ENCODE peak calls at places on chromosomes 16 and 17, in nine cellular contexts. One of them, this sample, is unnamed. For H3K4me1, the result is how much of the 10 kb centered on the place peaks cover.

GRCh38 chr16:47063011-47063724 is 80.6 kb downstream of the NETO2 start:
- DNase-seq in stomach: no peak
- DNase-seq in mammary epithelial cell: no peak
- DNase-seq in uterus: no peak
- DNase-seq in lower lobe of right lung: no peak
- DNase-seq in adrenal gland: peak
- DNase-seq in CD4-positive, CD25-positive, alpha-beta regulatory T cell: no peak
- DNase-seq in psoas muscle: no peak
- DNase-seq in mesendoderm: no peak
- DNase-seq in this sample: no peak

GRCh38 chr17:9002610-9003354 is 18.5 kb upstream of the NTN1 start:
- DNase-seq in psoas muscle: no peak
- DNase-seq in stomach: no peak
- DNase-seq in mesendoderm: peak
- DNase-seq in lower lobe of right lung: no peak
- DNase-seq in uterus: peak
- DNase-seq in CD4-positive, CD25-positive, alpha-beta regulatory T cell: no peak
- DNase-seq in mammary epithelial cell: peak
- DNase-seq in adrenal gland: peak
- DNase-seq in this sample: no peak

GRCh38 chr16:3861808-3862451 is 18.6 kb downstream of the CREBBP start:
- DNase-seq in stomach: no peak
- DNase-seq in mesendoderm: peak
- DNase-seq in lower lobe of right lung: no peak
- DNase-seq in psoas muscle: no peak
- DNase-seq in CD4-positive, CD25-positive, alpha-beta regulatory T cell: no peak
- DNase-seq in mammary epithelial cell: no peak
- DNase-seq in uterus: no peak
- DNase-seq in adrenal gland: no peak
- DNase-seq in this sample: no peak

GRCh38 chr17:10092595-10092994 is 105.8 kb downstream of the GAS7 start:
- DNase-seq in uterus: no peak
- DNase-seq in CD4-positive, CD25-positive, alpha-beta regulatory T cell: no peak
- DNase-seq in lower lobe of right lung: no peak
- DNase-seq in mesendoderm: no peak
- DNase-seq in psoas muscle: no peak
- DNase-seq in mammary epithelial cell: no peak
- DNase-seq in stomach: no peak
- DNase-seq in adrenal gland: peak
- DNase-seq in this sample: no peak

GRCh38 chr17:8696951-8697745 is 47.5 kb downstream of the CCDC42 start:
- DNase-seq in CD4-positive, CD25-positive, alpha-beta regulatory T cell: no peak
- DNase-seq in adrenal gland: peak
- DNase-seq in stomach: no peak
- DNase-seq in mesendoderm: peak
- DNase-seq in uterus: peak
- DNase-seq in lower lobe of right lung: no peak
- DNase-seq in psoas muscle: no peak
- DNase-seq in mammary epithelial cell: no peak
- DNase-seq in this sample: no peak

GRCh38 chr17:75105269-75106080 is 4.3 kb upstream of the ARMC7 start:
- DNase-seq in mammary epithelial cell: no peak
- DNase-seq in adrenal gland: peak
- DNase-seq in psoas muscle: peak
- DNase-seq in CD4-positive, CD25-positive, alpha-beta regulatory T cell: no peak
- DNase-seq in lower lobe of right lung: peak
- DNase-seq in mesendoderm: peak
- DNase-seq in stomach: peak
- DNase-seq in uterus: no peak
- DNase-seq in this sample: no peak

GRCh38 chr16:11315499-11315898 is 29.8 kb upstream of the RMI2 start:
- DNase-seq in uterus: no peak
- DNase-seq in stomach: no peak
- DNase-seq in CD4-positive, CD25-positive, alpha-beta regulatory T cell: no peak
- DNase-seq in lower lobe of right lung: no peak
- DNase-seq in psoas muscle: no peak
- DNase-seq in mammary epithelial cell: no peak
- DNase-seq in adrenal gland: no peak
- DNase-seq in mesendoderm: peak
- DNase-seq in this sample: no peak

GRCh38 chr17:56441331-56441730 is 152.2 kb upstream of the NOG start:
- DNase-seq in adrenal gland: no peak
- DNase-seq in mesendoderm: peak
- DNase-seq in stomach: no peak
- DNase-seq in psoas muscle: no peak
- DNase-seq in uterus: no peak
- DNase-seq in mammary epithelial cell: peak
- DNase-seq in lower lobe of right lung: no peak
- DNase-seq in CD4-positive, CD25-positive, alpha-beta regulatory T cell: no peak
- DNase-seq in this sample: no peak

GRCh38 chr17:48023408-48024148 is 14.0 kb downstream of the COPZ2 start:
- DNase-seq in mesendoderm: peak
- DNase-seq in stomach: peak
- DNase-seq in lower lobe of right lung: peak
- DNase-seq in psoas muscle: peak
- DNase-seq in CD4-positive, CD25-positive, alpha-beta regulatory T cell: peak
- DNase-seq in adrenal gland: peak
- DNase-seq in uterus: peak
- DNase-seq in mammary epithelial cell: peak
- DNase-seq in this sample: peak

GRCh38 chr16:82671743-82672142 is 45.0 kb downstream of the CDH13 start:
- DNase-seq in mammary epithelial cell: no peak
- DNase-seq in uterus: no peak
- DNase-seq in stomach: no peak
- DNase-seq in psoas muscle: no peak
- DNase-seq in lower lobe of right lung: no peak
- DNase-seq in mesendoderm: peak
- DNase-seq in adrenal gland: no peak
- DNase-seq in CD4-positive, CD25-positive, alpha-beta regulatory T cell: no peak
- DNase-seq in this sample: no peak

GRCh38 chr17:1606352-1606985 is 22.2 kb downstream of the SLC43A2 start:
- DNase-seq in mesendoderm: no peak
- DNase-seq in lower lobe of right lung: no peak
- DNase-seq in uterus: no peak
- DNase-seq in CD4-positive, CD25-positive, alpha-beta regulatory T cell: no peak
- DNase-seq in stomach: no peak
- DNase-seq in mammary epithelial cell: no peak
- DNase-seq in psoas muscle: no peak
- DNase-seq in adrenal gland: no peak
- DNase-seq in this sample: no peak

GRCh38 chr17:73191443-73192218 is 1.2 kb upstream of the COG1 start:
- DNase-seq in psoas muscle: peak
- DNase-seq in lower lobe of right lung: peak
- DNase-seq in stomach: peak
- DNase-seq in CD4-positive, CD25-positive, alpha-beta regulatory T cell: peak
- DNase-seq in adrenal gland: peak
- DNase-seq in uterus: peak
- DNase-seq in mammary epithelial cell: peak
- DNase-seq in mesendoderm: peak
- DNase-seq in this sample: peak
- H3K4me1 ChIP-seq in psoas muscle: under half
- H3K4me1 ChIP-seq in lower lobe of right lung: under half
- H3K4me1 ChIP-seq in stomach: half or more
- H3K4me1 ChIP-seq in CD4-positive, CD25-positive, alpha-beta regulatory T cell: under half
- H3K4me1 ChIP-seq in adrenal gland: under half
- H3K4me1 ChIP-seq in uterus: under half
- H3K4me1 ChIP-seq in mammary epithelial cell: under half
- H3K4me1 ChIP-seq in mesendoderm: under half
- H3K4me1 ChIP-seq in this sample: under half

GRCh38 chr17:77479372-77479781 is 338.6 kb downstream of the SEC14L1 start:
- DNase-seq in psoas muscle: no peak
- DNase-seq in mammary epithelial cell: no peak
- DNase-seq in lower lobe of right lung: no peak
- DNase-seq in uterus: no peak
- DNase-seq in stomach: no peak
- DNase-seq in adrenal gland: no peak
- DNase-seq in CD4-positive, CD25-positive, alpha-beta regulatory T cell: no peak
- DNase-seq in mesendoderm: peak
- DNase-seq in this sample: no peak
- H3K4me1 ChIP-seq in psoas muscle: under half
- H3K4me1 ChIP-seq in mammary epithelial cell: half or more
- H3K4me1 ChIP-seq in lower lobe of right lung: half or more
- H3K4me1 ChIP-seq in uterus: under half
- H3K4me1 ChIP-seq in stomach: half or more
- H3K4me1 ChIP-seq in adrenal gland: half or more
- H3K4me1 ChIP-seq in CD4-positive, CD25-positive, alpha-beta regulatory T cell: half or more
- H3K4me1 ChIP-seq in mesendoderm: under half
- H3K4me1 ChIP-seq in this sample: half or more

GRCh38 chr17:78124836-78125137 is 3.8 kb downstream of the TMC6 start:
- DNase-seq in lower lobe of right lung: no peak
- DNase-seq in psoas muscle: no peak
- DNase-seq in mesendoderm: no peak
- DNase-seq in CD4-positive, CD25-positive, alpha-beta regulatory T cell: no peak
- DNase-seq in uterus: no peak
- DNase-seq in stomach: no peak
- DNase-seq in adrenal gland: no peak
- DNase-seq in mammary epithelial cell: no peak
- DNase-seq in this sample: no peak
- H3K4me1 ChIP-seq in lower lobe of right lung: half or more
- H3K4me1 ChIP-seq in psoas muscle: under half
- H3K4me1 ChIP-seq in mesendoderm: under half
- H3K4me1 ChIP-seq in CD4-positive, CD25-positive, alpha-beta regulatory T cell: half or more
- H3K4me1 ChIP-seq in uterus: under half
- H3K4me1 ChIP-seq in stomach: half or more
- H3K4me1 ChIP-seq in adrenal gland: under half
- H3K4me1 ChIP-seq in mammary epithelial cell: under half
- H3K4me1 ChIP-seq in this sample: half or more

DNA sequence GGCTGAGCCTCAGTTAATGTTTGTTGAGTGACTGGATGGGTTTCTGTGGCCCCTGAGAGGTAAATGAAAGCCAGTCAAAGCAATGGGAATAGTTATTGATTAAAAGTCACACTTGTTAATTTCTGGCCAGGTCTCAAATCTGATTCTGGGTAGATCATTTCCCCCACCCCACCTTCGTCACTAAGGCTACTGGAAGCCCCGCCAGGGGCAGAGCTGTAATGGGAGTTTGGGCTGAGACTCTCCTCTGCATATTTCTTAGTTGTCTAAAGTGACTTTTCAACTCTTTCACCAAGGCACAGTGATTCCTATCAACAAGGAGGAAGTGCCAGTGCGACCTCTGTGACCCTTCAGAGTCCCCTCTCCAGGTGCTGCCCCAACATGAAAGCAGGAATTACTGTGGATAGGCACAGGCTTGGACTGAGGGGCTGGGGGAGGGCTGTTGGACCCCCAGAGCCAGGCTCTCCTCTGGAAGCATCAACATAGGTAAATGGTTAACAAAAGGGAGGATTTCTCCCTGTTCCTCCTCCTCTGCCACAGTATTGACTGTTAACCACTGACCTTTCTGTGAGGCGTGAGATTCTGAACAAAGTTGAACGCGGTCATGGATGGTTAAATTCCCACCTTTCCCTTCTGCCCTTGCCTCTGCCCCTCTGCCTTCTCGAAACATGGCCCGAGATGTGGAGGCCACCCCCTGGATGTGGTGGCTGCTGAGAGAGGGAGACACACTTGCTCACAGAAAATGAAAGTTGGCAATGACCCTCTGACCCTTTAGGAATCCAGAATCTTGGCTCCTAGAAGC is 20.8 kb upstream of the TBX2 start:
- DNase-seq in stomach: no peak
- DNase-seq in psoas muscle: no peak
- DNase-seq in uterus: no peak
- DNase-seq in CD4-positive, CD25-positive, alpha-beta regulatory T cell: no peak
- DNase-seq in mesendoderm: no peak
- DNase-seq in mammary epithelial cell: no peak
- DNase-seq in adrenal gland: no peak
- DNase-seq in lower lobe of right lung: peak
- DNase-seq in this sample: no peak
- H3K4me1 ChIP-seq in stomach: under half
- H3K4me1 ChIP-seq in psoas muscle: under half
- H3K4me1 ChIP-seq in uterus: under half
- H3K4me1 ChIP-seq in CD4-positive, CD25-positive, alpha-beta regulatory T cell: under half
- H3K4me1 ChIP-seq in mesendoderm: under half
- H3K4me1 ChIP-seq in mammary epithelial cell: under half
- H3K4me1 ChIP-seq in adrenal gland: under half
- H3K4me1 ChIP-seq in lower lobe of right lung: under half
- H3K4me1 ChIP-seq in this sample: under half

DNA sequence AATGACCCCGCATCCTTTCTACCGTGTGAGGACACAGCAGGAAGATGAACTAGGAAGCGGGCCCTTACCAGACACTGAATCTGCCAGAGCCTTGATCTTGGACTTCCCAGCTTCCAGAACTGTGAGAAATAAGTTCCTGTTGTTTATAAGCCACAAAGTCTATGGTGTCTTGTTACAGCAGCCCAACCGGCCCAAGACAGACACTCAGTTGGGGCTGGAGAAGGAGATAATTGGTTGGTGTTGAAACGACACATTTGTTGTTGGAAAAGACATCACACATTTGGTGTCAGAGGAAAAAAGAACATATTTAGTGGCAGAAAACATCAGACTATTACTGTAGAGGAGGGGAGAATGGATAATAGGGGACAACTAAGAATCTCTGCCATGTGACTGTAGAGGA is 122.3 kb upstream of the SEC14L1 start:
- DNase-seq in CD4-positive, CD25-positive, alpha-beta regulatory T cell: no peak
- DNase-seq in psoas muscle: no peak
- DNase-seq in stomach: no peak
- DNase-seq in mammary epithelial cell: no peak
- DNase-seq in adrenal gland: no peak
- DNase-seq in mesendoderm: no peak
- DNase-seq in lower lobe of right lung: no peak
- DNase-seq in uterus: no peak
- DNase-seq in this sample: no peak
- H3K4me1 ChIP-seq in CD4-positive, CD25-positive, alpha-beta regulatory T cell: under half
- H3K4me1 ChIP-seq in psoas muscle: under half
- H3K4me1 ChIP-seq in stomach: under half
- H3K4me1 ChIP-seq in mammary epithelial cell: under half
- H3K4me1 ChIP-seq in adrenal gland: under half
- H3K4me1 ChIP-seq in mesendoderm: under half
- H3K4me1 ChIP-seq in lower lobe of right lung: under half
- H3K4me1 ChIP-seq in uterus: under half
- H3K4me1 ChIP-seq in this sample: under half

GRCh38 chr16:23857256-23857891 is 21.6 kb downstream of the PRKCB start:
- DNase-seq in stomach: no peak
- DNase-seq in mesendoderm: no peak
- DNase-seq in psoas muscle: no peak
- DNase-seq in adrenal gland: no peak
- DNase-seq in uterus: peak
- DNase-seq in CD4-positive, CD25-positive, alpha-beta regulatory T cell: no peak
- DNase-seq in mammary epithelial cell: no peak
- DNase-seq in lower lobe of right lung: no peak
- DNase-seq in this sample: no peak

GRCh38 chr16:23858496-23859062 is 22.8 kb downstream of the PRKCB start:
- DNase-seq in stomach: no peak
- DNase-seq in adrenal gland: no peak
- DNase-seq in mammary epithelial cell: peak
- DNase-seq in mesendoderm: no peak
- DNase-seq in lower lobe of right lung: no peak
- DNase-seq in psoas muscle: no peak
- DNase-seq in CD4-positive, CD25-positive, alpha-beta regulatory T cell: no peak
- DNase-seq in uterus: peak
- DNase-seq in this sample: no peak

GRCh38 chr16:23859713-23860269 is 24.0 kb downstream of the PRKCB start:
- DNase-seq in mesendoderm: no peak
- DNase-seq in uterus: no peak
- DNase-seq in stomach: no peak
- DNase-seq in lower lobe of right lung: no peak
- DNase-seq in psoas muscle: no peak
- DNase-seq in mammary epithelial cell: no peak
- DNase-seq in CD4-positive, CD25-positive, alpha-beta regulatory T cell: no peak
- DNase-seq in adrenal gland: no peak
- DNase-seq in this sample: no peak

GRCh38 chr16:23856345-23856744 is 20.6 kb downstream of the PRKCB start:
- DNase-seq in mesendoderm: no peak
- DNase-seq in uterus: no peak
- DNase-seq in lower lobe of right lung: no peak
- DNase-seq in mammary epithelial cell: no peak
- DNase-seq in adrenal gland: no peak
- DNase-seq in psoas muscle: no peak
- DNase-seq in stomach: no peak
- DNase-seq in CD4-positive, CD25-positive, alpha-beta regulatory T cell: no peak
- DNase-seq in this sample: no peak

GRCh38 chr16:23857901-23858300 is 22.1 kb downstream of the PRKCB start:
- DNase-seq in mammary epithelial cell: no peak
- DNase-seq in psoas muscle: no peak
- DNase-seq in adrenal gland: no peak
- DNase-seq in CD4-positive, CD25-positive, alpha-beta regulatory T cell: no peak
- DNase-seq in stomach: no peak
- DNase-seq in mesendoderm: no peak
- DNase-seq in lower lobe of right lung: no peak
- DNase-seq in uterus: no peak
- DNase-seq in this sample: no peak
- H3K4me1 ChIP-seq in mammary epithelial cell: under half
- H3K4me1 ChIP-seq in psoas muscle: under half
- H3K4me1 ChIP-seq in adrenal gland: under half
- H3K4me1 ChIP-seq in CD4-positive, CD25-positive, alpha-beta regulatory T cell: under half
- H3K4me1 ChIP-seq in stomach: half or more
- H3K4me1 ChIP-seq in mesendoderm: under half
- H3K4me1 ChIP-seq in lower lobe of right lung: under half
- H3K4me1 ChIP-seq in uterus: under half
- H3K4me1 ChIP-seq in this sample: under half

This sample was measured in naive thymus-derived CD4-positive, alpha-beta T cell.